ENCODE peak calls at places on chromosomes 3 and 15, in four cellular contexts. One of them, this sample, is unnamed. For H3K4me1, the result is how much of the 10 kb centered on the place peaks cover.

GRCh38 chr3:120049881-120050539 is 44.2 kb downstream of the GSK3B start:
- DNase-seq in adrenal gland: no peak
- DNase-seq in pancreas: no peak
- DNase-seq in A549: no peak
- DNase-seq in this sample: no peak

GRCh38 chr3:13935494-13936094 is 55.7 kb upstream of the WNT7A start:
- DNase-seq in A549: no peak
- DNase-seq in pancreas: no peak
- DNase-seq in adrenal gland: no peak
- DNase-seq in this sample: no peak

GRCh38 chr15:74123131-74123429 is 7.3 kb upstream of the ISLR2 start:
- DNase-seq in pancreas: no peak
- DNase-seq in adrenal gland: no peak
- DNase-seq in A549: no peak
- DNase-seq in this sample: no peak

GRCh38 chr15:60390231-60390630 is 7.6 kb downstream of the ANXA2 start:
- DNase-seq in adrenal gland: no peak
- DNase-seq in pancreas: no peak
- DNase-seq in A549: no peak
- DNase-seq in this sample: no peak

GRCh38 chr3:110711851-110712396 is 359.7 kb upstream of the NECTIN3 start:
- DNase-seq in A549: no peak
- DNase-seq in pancreas: no peak
- DNase-seq in adrenal gland: no peak
- DNase-seq in this sample: peak

GRCh38 chr3:171374260-171374659 is 85.9 kb downstream of the TNIK start:
- DNase-seq in adrenal gland: no peak
- DNase-seq in pancreas: no peak
- DNase-seq in A549: no peak
- DNase-seq in this sample: no peak

GRCh38 chr3:110677506-110677905 is 394.1 kb upstream of the NECTIN3 start:
- DNase-seq in adrenal gland: no peak
- DNase-seq in pancreas: no peak
- DNase-seq in A549: no peak
- DNase-seq in this sample: no peak

GRCh38 chr15:57785959-57786358 is 79.4 kb downstream of the POLR2M start:
- DNase-seq in A549: no peak
- DNase-seq in adrenal gland: no peak
- DNase-seq in pancreas: no peak
- DNase-seq in this sample: no peak

GRCh38 chr15:27679621-27680521 is 419.2 kb downstream of the OCA2 start:
- DNase-seq in pancreas: no peak
- DNase-seq in adrenal gland: no peak
- DNase-seq in A549: no peak
- DNase-seq in this sample: no peak

GRCh38 chr3:182967218-182968204 is 12.8 kb downstream of the DCUN1D1 start:
- DNase-seq in A549: no peak
- DNase-seq in pancreas: no peak
- DNase-seq in adrenal gland: no peak
- DNase-seq in this sample: no peak

GRCh38 chr15:43903864-43904290 is 77.1 kb downstream of the WDR76 start:
- DNase-seq in adrenal gland: peak
- DNase-seq in A549: peak
- DNase-seq in pancreas: no peak
- DNase-seq in this sample: peak

GRCh38 chr3:24684506-24685023 is 189.9 kb upstream of the THRB start:
- DNase-seq in adrenal gland: no peak
- DNase-seq in pancreas: no peak
- DNase-seq in A549: no peak
- DNase-seq in this sample: no peak

GRCh38 chr3:24682141-24682547 is 187.5 kb upstream of the THRB start:
- DNase-seq in pancreas: no peak
- DNase-seq in adrenal gland: no peak
- DNase-seq in A549: no peak
- DNase-seq in this sample: no peak

GRCh38 chr3:24683511-24684384 is 189.1 kb upstream of the THRB start:
- DNase-seq in pancreas: no peak
- DNase-seq in A549: peak
- DNase-seq in adrenal gland: no peak
- DNase-seq in this sample: no peak

GRCh38 chr3:24680214-24680967 is 185.7 kb upstream of the THRB start:
- DNase-seq in pancreas: peak
- DNase-seq in A549: peak
- DNase-seq in adrenal gland: peak
- DNase-seq in this sample: no peak

GRCh38 chr3:24683090-24683489 is 188.4 kb upstream of the THRB start:
- DNase-seq in A549: no peak
- DNase-seq in pancreas: no peak
- DNase-seq in adrenal gland: no peak
- DNase-seq in this sample: no peak
- H3K27ac ChIP-seq in A549: no peak
- H3K27ac ChIP-seq in pancreas: no peak
- H3K27ac ChIP-seq in adrenal gland: no peak
- H3K27ac ChIP-seq in this sample: no peak

DNA sequence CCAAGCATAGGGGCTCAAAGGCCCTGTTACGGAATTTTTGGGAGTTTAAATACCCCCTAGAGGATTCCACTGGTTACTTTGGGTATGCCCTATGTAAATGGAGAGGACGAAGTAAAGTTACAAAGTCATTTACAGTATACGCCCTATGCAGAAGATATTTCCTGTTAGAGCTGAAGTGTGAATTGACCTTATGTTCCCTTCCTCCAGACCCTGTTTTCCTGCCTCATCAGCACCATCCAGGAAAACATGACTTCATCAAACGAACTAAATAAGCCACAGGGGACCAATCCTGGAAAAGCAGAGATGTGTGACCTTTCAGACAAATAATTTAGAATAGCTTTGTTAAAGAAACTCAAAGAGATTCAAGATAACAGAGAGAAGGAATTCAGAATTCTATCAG is 177.4 kb downstream of the SQOR start:
- DNase-seq in A549: no peak
- DNase-seq in adrenal gland: no peak
- DNase-seq in pancreas: no peak
- DNase-seq in this sample: no peak
- H3K4me1 ChIP-seq in A549: under half
- H3K4me1 ChIP-seq in adrenal gland: under half
- H3K4me1 ChIP-seq in pancreas: under half
- H3K4me1 ChIP-seq in this sample: under half

GRCh38 chr3:48428088-48428862 is 1.6 kb downstream of the PLXNB1 start:
- DNase-seq in adrenal gland: no peak
- DNase-seq in pancreas: peak
- DNase-seq in A549: peak
- DNase-seq in this sample: no peak

GRCh38 chr3:48425281-48425812 is 4.5 kb downstream of the PLXNB1 start:
- DNase-seq in A549: no peak
- DNase-seq in pancreas: peak
- DNase-seq in adrenal gland: no peak
- DNase-seq in this sample: no peak

GRCh38 chr3:48426401-48426909 is 3.4 kb downstream of the PLXNB1 start:
- DNase-seq in A549: no peak
- DNase-seq in adrenal gland: no peak
- DNase-seq in pancreas: peak
- DNase-seq in this sample: no peak

GRCh38 chr3:48427630-48427962 is 2.3 kb downstream of the PLXNB1 start:
- DNase-seq in adrenal gland: no peak
- DNase-seq in pancreas: peak
- DNase-seq in A549: no peak
- DNase-seq in this sample: no peak

DNA sequence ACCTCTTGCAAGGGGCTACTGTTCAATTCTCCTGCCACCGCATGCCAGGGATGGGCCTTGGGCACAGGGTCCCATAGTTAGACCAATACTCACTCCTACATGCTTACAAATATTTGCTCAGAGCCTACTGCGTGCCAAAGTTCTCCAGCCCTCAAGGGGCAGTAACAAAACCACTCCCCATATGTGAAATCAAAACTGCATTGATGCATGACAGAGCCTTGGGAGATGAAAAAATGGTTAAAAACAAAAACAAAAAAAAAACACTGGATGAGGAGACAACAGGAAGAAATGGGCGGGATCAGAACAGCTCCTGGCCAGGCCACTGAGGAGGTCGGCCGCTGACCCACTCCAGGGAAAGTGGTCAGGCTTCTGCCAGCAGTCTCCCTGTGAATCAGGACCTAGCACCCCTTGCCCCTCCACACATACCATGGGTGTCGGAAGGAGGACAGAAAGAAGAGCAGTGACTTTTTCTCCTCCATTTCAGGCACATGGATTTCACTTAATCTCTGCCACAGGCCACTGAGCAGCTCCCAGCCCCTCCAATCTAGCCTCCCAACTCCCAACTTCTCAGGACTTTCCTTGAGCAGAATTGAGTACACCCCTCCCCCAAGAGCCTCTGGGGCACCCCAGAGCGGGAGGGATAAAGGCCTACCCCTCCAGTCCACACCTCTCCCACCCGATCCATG is 2.8 kb downstream of the PLXNB1 start:
- DNase-seq in pancreas: no peak
- DNase-seq in adrenal gland: no peak
- DNase-seq in A549: no peak
- DNase-seq in this sample: no peak
- H3K4me3 ChIP-seq in pancreas: no peak
- H3K4me3 ChIP-seq in adrenal gland: no peak
- H3K4me3 ChIP-seq in A549: no peak
- H3K4me3 ChIP-seq in this sample: no peak

DNA sequence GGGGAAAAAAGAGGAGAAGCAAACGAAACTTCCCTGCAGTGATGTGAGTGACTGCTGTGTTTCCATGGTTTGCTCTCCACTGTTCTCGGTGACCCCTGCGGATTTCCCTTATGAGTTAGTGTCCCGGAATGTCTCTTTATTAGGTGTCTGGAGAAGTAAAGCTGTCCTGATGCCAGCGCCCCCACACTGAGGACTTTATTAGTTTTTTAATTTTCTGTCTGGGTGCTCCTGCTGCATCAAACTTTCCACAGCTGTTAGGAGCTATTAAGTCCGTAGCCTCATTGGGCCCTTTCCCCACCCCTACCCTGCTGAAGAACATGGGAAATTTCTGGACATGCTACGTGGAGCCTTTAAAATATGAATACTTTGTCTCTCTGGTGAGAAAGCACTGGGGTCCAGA is 161.8 kb upstream of the HES1 start:
- DNase-seq in adrenal gland: no peak
- DNase-seq in pancreas: no peak
- DNase-seq in A549: no peak
- DNase-seq in this sample: no peak
- H3K27ac ChIP-seq in adrenal gland: no peak
- H3K27ac ChIP-seq in pancreas: no peak
- H3K27ac ChIP-seq in A549: no peak
- H3K27ac ChIP-seq in this sample: no peak

GRCh38 chr3:185960518-185961288 is 22.9 kb upstream of the TRA2B start:
- DNase-seq in pancreas: no peak
- DNase-seq in adrenal gland: no peak
- DNase-seq in A549: no peak
- DNase-seq in this sample: no peak

GRCh38 chr3:185965496-185965895 is 27.7 kb upstream of the TRA2B start:
- DNase-seq in A549: no peak
- DNase-seq in adrenal gland: no peak
- DNase-seq in pancreas: no peak
- DNase-seq in this sample: no peak

GRCh38 chr3:185958626-185959025 is 20.8 kb upstream of the TRA2B start:
- DNase-seq in A549: no peak
- DNase-seq in pancreas: no peak
- DNase-seq in adrenal gland: no peak
- DNase-seq in this sample: no peak

GRCh38 chr3:185959609-185960517 is 22.0 kb upstream of the TRA2B start:
- DNase-seq in pancreas: no peak
- DNase-seq in adrenal gland: peak
- DNase-seq in A549: peak
- DNase-seq in this sample: no peak

GRCh38 chr3:185961675-185962232 is 23.9 kb upstream of the TRA2B start:
- DNase-seq in adrenal gland: no peak
- DNase-seq in pancreas: no peak
- DNase-seq in A549: no peak
- DNase-seq in this sample: no peak
- H3K4me1 ChIP-seq in adrenal gland: under half
- H3K4me1 ChIP-seq in pancreas: under half
- H3K4me1 ChIP-seq in A549: under half
- H3K4me1 ChIP-seq in this sample: under half

GRCh38 chr3:138947303-138948121 is 495 bp downstream of the FOXL2NB start:
- DNase-seq in pancreas: no peak
- DNase-seq in A549: no peak
- DNase-seq in adrenal gland: no peak
- DNase-seq in this sample: no peak

GRCh38 chr3:138944842-138945645 is 1.9 kb downstream of the FOXL2 start:
- DNase-seq in adrenal gland: no peak
- DNase-seq in A549: no peak
- DNase-seq in pancreas: peak
- DNase-seq in this sample: no peak

GRCh38 chr3:138946554-138947302 is at the start of the genes FOXL2 and FOXL2NB:
- DNase-seq in adrenal gland: peak
- DNase-seq in pancreas: peak
- DNase-seq in A549: peak
- DNase-seq in this sample: no peak

GRCh38 chr3:138944136-138944658 is 2.7 kb downstream of the FOXL2 start:
- DNase-seq in A549: no peak
- DNase-seq in pancreas: no peak
- DNase-seq in adrenal gland: no peak
- DNase-seq in this sample: no peak

GRCh38 chr3:138945646-138946553 is 1.0 kb downstream of the FOXL2 start:
- DNase-seq in pancreas: peak
- DNase-seq in adrenal gland: no peak
- DNase-seq in A549: peak
- DNase-seq in this sample: no peak
- H3K4me3 ChIP-seq in pancreas: peak
- H3K4me3 ChIP-seq in adrenal gland: peak
- H3K4me3 ChIP-seq in A549: peak
- H3K4me3 ChIP-seq in this sample: peak

DNA sequence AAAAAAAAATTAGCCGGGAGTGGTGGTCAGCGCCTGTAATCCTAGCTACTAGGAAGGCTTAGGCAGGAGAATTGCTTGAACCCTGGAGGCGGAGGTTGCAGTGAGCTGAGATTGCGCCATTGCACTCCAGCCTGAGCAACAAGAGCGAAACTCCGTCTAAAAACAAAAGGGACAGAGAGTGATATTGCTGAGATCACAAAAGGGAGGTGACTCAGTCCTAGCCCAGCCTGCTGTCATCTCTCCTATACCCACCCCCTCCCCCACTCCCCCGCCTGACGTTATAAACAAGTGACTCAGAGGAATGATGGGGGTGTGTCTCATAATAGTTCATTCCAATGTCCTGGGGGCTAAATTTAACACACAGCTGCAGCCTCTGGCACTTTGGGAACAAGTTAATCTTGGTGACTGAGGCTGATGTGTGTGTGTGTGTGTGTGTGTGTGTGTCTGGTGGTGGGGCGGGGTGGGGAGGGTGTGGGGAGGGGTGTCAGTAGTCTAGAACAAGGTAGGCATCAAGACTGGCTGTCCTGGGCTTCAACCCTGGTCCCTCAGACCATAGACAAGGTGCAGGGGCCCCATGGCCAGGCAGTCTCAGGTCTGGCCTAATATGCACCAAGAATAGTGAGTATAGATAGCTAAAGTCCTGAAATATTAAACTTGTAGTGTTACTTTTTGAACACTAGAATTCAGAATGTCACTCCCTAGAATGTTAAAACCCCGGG is 1.3 kb upstream of the KLHL40 start:
- DNase-seq in adrenal gland: peak
- DNase-seq in A549: peak
- DNase-seq in pancreas: no peak
- DNase-seq in this sample: no peak
- H3K27ac ChIP-seq in adrenal gland: no peak
- H3K27ac ChIP-seq in A549: no peak
- H3K27ac ChIP-seq in pancreas: no peak
- H3K27ac ChIP-seq in this sample: no peak